ENCODE peak calls at places on chromosome 22, in four cellular contexts. E is WTC11, D is SK-N-SH, G is GM12878. I is an unnamed sample.

GRCh38 chr22:41181349-41182241 is 23.5 kb upstream of the L3MBTL2 start:
- DNase-seq in E (no peak), D (no peak), G (no peak), I (no peak)

GRCh38 chr22:36467042-36467810 is 14.2 kb downstream of the TXN2 start:
- DNase-seq in E (no peak), D (no peak), G (no peak), I (no peak)

GRCh38 chr22:22813126-22814075 is 74.2 kb upstream of the IGLL5 start:
- DNase-seq in E (no peak), D (no peak), G (no peak), I (no peak)

GRCh38 chr22:44181912-44182590 is 1.3 kb downstream of the PARVG start:
- DNase-seq in E (no peak), D (no peak), G (no peak), I (no peak)

GRCh38 chr22:50490531-50491308 is 4.1 kb downstream of the MIOX start:
- DNase-seq in E (no peak), D (no peak), G (no peak), I (no peak)

GRCh38 chr22:24894220-24894975 is 52.1 kb downstream of the LHFPL7 start:
- DNase-seq in E (no peak), D (peak), G (no peak), I (peak)

GRCh38 chr22:37519268-37520195 is at the start of gene CARD10:
- DNase-seq in E (peak), D (peak), G (no peak), I (peak)

GRCh38 chr22:40654522-40655167 is 18.1 kb upstream of the MRTFA start:
- DNase-seq in E (no peak), D (peak), G (no peak), I (peak)

GRCh38 chr22:42655693-42656092 is 6.5 kb upstream of the CYB5R3 start:
- DNase-seq in E (no peak), D (no peak), G (peak), I (no peak)

GRCh38 chr22:46845281-46846153 is 83.1 kb downstream of the TBC1D22A start:
- DNase-seq in E (no peak), D (peak), G (no peak), I (no peak)

GRCh38 chr22:29157759-29158535 is 47.7 kb upstream of the EMID1 start:
- DNase-seq in E (no peak), D (no peak), G (no peak), I (peak)
- TF ChIP-seq USF2 in E (peak), D (no peak), G (peak), I (peak)

GRCh38 chr22:31103899-31104694 is 3.3 kb downstream of the SELENOM start:
- DNase-seq in E (no peak), D (no peak), G (no peak), I (no peak)

GRCh38 chr22:31104869-31105268 is 2.5 kb downstream of the SELENOM start:
- DNase-seq in E (peak), D (no peak), G (no peak), I (no peak)

GRCh38 chr22:31102441-31103081 is 4.8 kb downstream of the SELENOM start:
- DNase-seq in E (no peak), D (no peak), G (no peak), I (peak)

GRCh38 chr22:31100762-31101525 is 6.4 kb downstream of the SELENOM start:
- DNase-seq in E (no peak), D (no peak), G (no peak), I (no peak)

DNA sequence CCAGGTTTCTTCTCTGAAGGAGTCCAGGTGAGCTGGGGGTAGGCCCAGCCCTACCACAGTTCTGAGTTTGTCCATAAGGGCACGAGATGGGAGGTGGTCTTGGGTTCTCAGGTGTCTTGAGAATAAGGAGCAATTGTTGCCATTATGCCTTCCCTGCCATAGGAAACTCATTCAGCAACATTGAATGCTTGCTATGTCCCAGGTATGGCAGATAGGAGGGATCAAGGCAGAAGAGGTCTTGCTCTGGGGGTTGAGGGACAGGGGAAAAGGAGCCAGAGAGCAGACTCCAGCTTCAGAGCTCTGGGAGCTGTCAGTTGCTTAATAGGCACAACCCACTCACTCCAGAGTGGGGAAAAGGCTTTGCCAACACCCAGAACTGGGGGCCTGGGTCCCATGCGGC is 4.3 kb downstream of the SELENOM start:
- DNase-seq in E (no peak), D (no peak), G (no peak), I (no peak)
- TF ChIP-seq USF1 in E (no peak), D (no peak), G (no peak), I (no peak)

GRCh38 chr22:34000879-34001526 is 80.7 kb upstream of the LARGE1 start:
- DNase-seq in E (no peak), D (no peak), G (no peak), I (no peak)
- TF ChIP-seq USF2 in E (no peak), D (no peak), G (no peak), I (no peak)

GRCh38 chr22:26949193-26949592 is 291.8 kb downstream of the MIAT start:
- DNase-seq in E (peak), D (no peak), G (no peak), I (no peak)
- TF ChIP-seq USF1 in E (no peak), D (no peak), G (no peak), I (no peak)